ENCODE peak calls at places on chromosomes 6 and 20, in ten cellular contexts. One of them, this sample, is unnamed.

GRCh38 chr6:160254467-160255312 is 3.9 kb downstream of the SLC22A2 start:
- DNase-seq in IMR-90: no peak
- DNase-seq in GM12865: no peak
- DNase-seq in lower lobe of right lung: no peak
- DNase-seq in astrocyte of the cerebellum: no peak
- DNase-seq in neural progenitor cell: no peak
- DNase-seq in heart right ventricle: no peak
- DNase-seq in A549: peak; percentile 77
- DNase-seq in lower leg skin: no peak
- DNase-seq in fibroblast of pulmonary artery: no peak
- DNase-seq in this sample: no peak

GRCh38 chr6:53790886-53791285 is 3.9 kb upstream of the LRRC1 start:
- DNase-seq in astrocyte of the cerebellum: no peak
- DNase-seq in neural progenitor cell: no peak
- DNase-seq in lower lobe of right lung: no peak
- DNase-seq in heart right ventricle: no peak
- DNase-seq in GM12865: no peak
- DNase-seq in A549: no peak
- DNase-seq in lower leg skin: no peak
- DNase-seq in fibroblast of pulmonary artery: no peak
- DNase-seq in IMR-90: peak; percentile 41
- DNase-seq in this sample: no peak

GRCh38 chr20:23114018-23114417 is 27.9 kb upstream of the CD93 start:
- DNase-seq in fibroblast of pulmonary artery: peak; percentile 50
- DNase-seq in A549: no peak
- DNase-seq in astrocyte of the cerebellum: no peak
- DNase-seq in GM12865: no peak
- DNase-seq in IMR-90: no peak
- DNase-seq in lower lobe of right lung: peak; percentile 70
- DNase-seq in neural progenitor cell: no peak
- DNase-seq in heart right ventricle: peak; percentile 48
- DNase-seq in lower leg skin: no peak
- DNase-seq in this sample: no peak

GRCh38 chr6:16524380-16524707 is 236.9 kb downstream of the ATXN1 start:
- DNase-seq in lower leg skin: no peak
- DNase-seq in fibroblast of pulmonary artery: peak; percentile 64
- DNase-seq in IMR-90: peak; percentile 80
- DNase-seq in neural progenitor cell: no peak
- DNase-seq in lower lobe of right lung: no peak
- DNase-seq in heart right ventricle: no peak
- DNase-seq in A549: no peak
- DNase-seq in GM12865: no peak
- DNase-seq in astrocyte of the cerebellum: peak; percentile 65
- DNase-seq in this sample: no peak

GRCh38 chr6:136547336-136547735 is 2.9 kb downstream of the MAP7 start:
- DNase-seq in astrocyte of the cerebellum: peak; percentile 34
- DNase-seq in lower leg skin: no peak
- DNase-seq in IMR-90: peak; percentile 63
- DNase-seq in heart right ventricle: no peak
- DNase-seq in neural progenitor cell: peak; percentile 43
- DNase-seq in fibroblast of pulmonary artery: peak; percentile 47
- DNase-seq in A549: peak; percentile 34
- DNase-seq in lower lobe of right lung: no peak
- DNase-seq in GM12865: peak; percentile 25
- DNase-seq in this sample: no peak

GRCh38 chr6:29926081-29926794 is 16.1 kb upstream of the HLA-A start:
- DNase-seq in lower leg skin: peak; percentile 83
- DNase-seq in astrocyte of the cerebellum: no peak
- DNase-seq in heart right ventricle: no peak
- DNase-seq in fibroblast of pulmonary artery: no peak
- DNase-seq in IMR-90: peak; percentile 32
- DNase-seq in lower lobe of right lung: no peak
- DNase-seq in A549: no peak
- DNase-seq in neural progenitor cell: no peak
- DNase-seq in GM12865: peak; percentile 25
- DNase-seq in this sample: no peak

GRCh38 chr6:43740321-43740960 is 29.6 kb upstream of the VEGFA start:
- DNase-seq in GM12865: no peak
- DNase-seq in fibroblast of pulmonary artery: no peak
- DNase-seq in IMR-90: no peak
- DNase-seq in astrocyte of the cerebellum: no peak
- DNase-seq in lower lobe of right lung: no peak
- DNase-seq in A549: no peak
- DNase-seq in lower leg skin: peak; percentile 78
- DNase-seq in heart right ventricle: no peak
- DNase-seq in neural progenitor cell: peak; percentile 77
- DNase-seq in this sample: no peak

GRCh38 chr20:59120491-59120890 is 43.1 kb upstream of the ZNF831 start:
- DNase-seq in IMR-90: no peak
- DNase-seq in fibroblast of pulmonary artery: no peak
- DNase-seq in A549: no peak
- DNase-seq in astrocyte of the cerebellum: no peak
- DNase-seq in lower lobe of right lung: no peak
- DNase-seq in lower leg skin: no peak
- DNase-seq in heart right ventricle: no peak
- DNase-seq in GM12865: peak; percentile 44
- DNase-seq in neural progenitor cell: no peak
- DNase-seq in this sample: no peak

GRCh38 chr6:44198684-44199083 is 18.0 kb upstream of the MYMX start:
- DNase-seq in fibroblast of pulmonary artery: no peak
- DNase-seq in IMR-90: no peak
- DNase-seq in astrocyte of the cerebellum: no peak
- DNase-seq in GM12865: no peak
- DNase-seq in heart right ventricle: no peak
- DNase-seq in lower leg skin: no peak
- DNase-seq in neural progenitor cell: no peak
- DNase-seq in lower lobe of right lung: no peak
- DNase-seq in A549: no peak
- DNase-seq in this sample: no peak

GRCh38 chr6:42010185-42010872 is 40.0 kb upstream of the TAF8 start:
- DNase-seq in neural progenitor cell: peak; percentile 39
- DNase-seq in heart right ventricle: no peak
- DNase-seq in astrocyte of the cerebellum: no peak
- DNase-seq in IMR-90: no peak
- DNase-seq in lower leg skin: peak; percentile 67
- DNase-seq in lower lobe of right lung: no peak
- DNase-seq in fibroblast of pulmonary artery: peak; percentile 33
- DNase-seq in GM12865: peak; percentile 21
- DNase-seq in A549: no peak
- DNase-seq in this sample: no peak

GRCh38 chr20:63357921-63358905 is 2.9 kb downstream of the CHRNA4 start:
- DNase-seq in GM12865: no peak
- DNase-seq in IMR-90: no peak
- DNase-seq in A549: no peak
- DNase-seq in lower leg skin: no peak
- DNase-seq in neural progenitor cell: no peak
- DNase-seq in heart right ventricle: peak; percentile 82
- DNase-seq in lower lobe of right lung: no peak
- DNase-seq in astrocyte of the cerebellum: no peak
- DNase-seq in fibroblast of pulmonary artery: no peak
- DNase-seq in this sample: no peak

GRCh38 chr20:63361507-63362425 is 617 bp upstream of the CHRNA4 start:
- DNase-seq in astrocyte of the cerebellum: no peak
- DNase-seq in lower lobe of right lung: no peak
- DNase-seq in lower leg skin: no peak
- DNase-seq in fibroblast of pulmonary artery: no peak
- DNase-seq in IMR-90: no peak
- DNase-seq in GM12865: no peak
- DNase-seq in heart right ventricle: peak; percentile 9
- DNase-seq in neural progenitor cell: peak; percentile 60
- DNase-seq in A549: no peak
- DNase-seq in this sample: no peak

GRCh38 chr20:63360850-63361497 is at the start of gene CHRNA4:
- DNase-seq in IMR-90: no peak
- DNase-seq in GM12865: no peak
- DNase-seq in neural progenitor cell: peak; percentile 63
- DNase-seq in fibroblast of pulmonary artery: no peak
- DNase-seq in lower leg skin: no peak
- DNase-seq in astrocyte of the cerebellum: no peak
- DNase-seq in heart right ventricle: peak; percentile 4
- DNase-seq in A549: no peak
- DNase-seq in lower lobe of right lung: no peak
- DNase-seq in this sample: no peak

GRCh38 chr20:63359164-63359934 is 1.8 kb downstream of the CHRNA4 start:
- DNase-seq in GM12865: no peak
- DNase-seq in fibroblast of pulmonary artery: no peak
- DNase-seq in astrocyte of the cerebellum: no peak
- DNase-seq in lower leg skin: no peak
- DNase-seq in heart right ventricle: no peak
- DNase-seq in IMR-90: no peak
- DNase-seq in A549: no peak
- DNase-seq in lower lobe of right lung: no peak
- DNase-seq in neural progenitor cell: no peak
- DNase-seq in this sample: no peak

GRCh38 chr20:63359937-63360849 is 956 bp downstream of the CHRNA4 start:
- DNase-seq in heart right ventricle: peak; percentile 10
- DNase-seq in IMR-90: no peak
- DNase-seq in neural progenitor cell: peak; percentile 38
- DNase-seq in fibroblast of pulmonary artery: no peak
- DNase-seq in A549: no peak
- DNase-seq in lower leg skin: no peak
- DNase-seq in lower lobe of right lung: no peak
- DNase-seq in astrocyte of the cerebellum: no peak
- DNase-seq in GM12865: no peak
- DNase-seq in this sample: no peak
- H3K4me3 ChIP-seq in heart right ventricle: no peak overlapping the region
- H3K4me3 ChIP-seq in IMR-90: no peak overlapping the region
- H3K4me3 ChIP-seq in neural progenitor cell: peak overlapping the region; percentile 50
- H3K4me3 ChIP-seq in fibroblast of pulmonary artery: no peak overlapping the region
- H3K4me3 ChIP-seq in A549: peak overlapping the region; percentile 36
- H3K4me3 ChIP-seq in lower leg skin: no peak overlapping the region
- H3K4me3 ChIP-seq in lower lobe of right lung: peak overlapping the region; percentile 14
- H3K4me3 ChIP-seq in astrocyte of the cerebellum: no peak overlapping the region
- H3K4me3 ChIP-seq in GM12865: no peak overlapping the region
- H3K4me3 ChIP-seq in this sample: no peak overlapping the region

DNA sequence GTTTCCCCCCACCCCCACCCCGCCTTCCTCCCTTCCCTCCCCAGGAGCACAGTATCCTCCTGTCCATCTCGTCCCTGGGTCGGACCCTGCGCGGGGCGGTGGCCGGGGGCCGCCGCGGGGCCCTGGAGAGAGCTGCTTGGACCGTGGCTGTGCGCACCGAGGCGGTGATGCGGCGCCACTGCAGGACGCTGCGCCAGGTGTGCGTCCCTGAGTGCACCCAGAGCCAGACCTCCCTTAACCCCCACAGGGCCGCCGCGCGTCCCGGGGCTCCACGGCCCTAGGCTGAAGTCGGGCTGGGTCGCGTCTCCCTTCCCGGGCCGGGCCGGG is 2.2 kb downstream of the C20orf204 start:
- DNase-seq in A549: no peak
- DNase-seq in lower leg skin: no peak
- DNase-seq in astrocyte of the cerebellum: no peak
- DNase-seq in fibroblast of pulmonary artery: no peak
- DNase-seq in heart right ventricle: no peak
- DNase-seq in IMR-90: no peak
- DNase-seq in GM12865: peak; percentile 77
- DNase-seq in lower lobe of right lung: no peak
- DNase-seq in neural progenitor cell: no peak
- DNase-seq in this sample: no peak
- TF ChIP-seq CTCF in A549: no peak
- TF ChIP-seq CTCF in lower leg skin: no peak
- TF ChIP-seq CTCF in astrocyte of the cerebellum: no peak
- TF ChIP-seq CTCF in fibroblast of pulmonary artery: no peak
- TF ChIP-seq CTCF in heart right ventricle: no peak
- TF ChIP-seq CTCF in IMR-90: no peak
- TF ChIP-seq CTCF in GM12865: no peak
- TF ChIP-seq CTCF in lower lobe of right lung: no peak
- TF ChIP-seq CTCF in neural progenitor cell: no peak
- TF ChIP-seq CTCF in this sample: no peak

GRCh38 chr20:51026317-51026716 is 3.4 kb upstream of the KCNG1 start:
- DNase-seq in heart right ventricle: no peak
- DNase-seq in lower lobe of right lung: no peak
- DNase-seq in A549: no peak
- DNase-seq in neural progenitor cell: no peak
- DNase-seq in fibroblast of pulmonary artery: no peak
- DNase-seq in lower leg skin: no peak
- DNase-seq in GM12865: no peak
- DNase-seq in IMR-90: no peak
- DNase-seq in astrocyte of the cerebellum: no peak
- DNase-seq in this sample: no peak

GRCh38 chr20:51029556-51029955 is 6.6 kb upstream of the KCNG1 start:
- DNase-seq in GM12865: no peak
- DNase-seq in lower leg skin: no peak
- DNase-seq in fibroblast of pulmonary artery: no peak
- DNase-seq in heart right ventricle: no peak
- DNase-seq in astrocyte of the cerebellum: no peak
- DNase-seq in lower lobe of right lung: no peak
- DNase-seq in A549: no peak
- DNase-seq in IMR-90: no peak
- DNase-seq in neural progenitor cell: no peak
- DNase-seq in this sample: no peak

GRCh38 chr20:51028616-51029263 is 5.8 kb upstream of the KCNG1 start:
- DNase-seq in GM12865: no peak
- DNase-seq in fibroblast of pulmonary artery: no peak
- DNase-seq in astrocyte of the cerebellum: no peak
- DNase-seq in lower lobe of right lung: no peak
- DNase-seq in neural progenitor cell: no peak
- DNase-seq in heart right ventricle: no peak
- DNase-seq in A549: no peak
- DNase-seq in lower leg skin: no peak
- DNase-seq in IMR-90: no peak
- DNase-seq in this sample: no peak

GRCh38 chr20:51024761-51025160 is 1.9 kb upstream of the KCNG1 start:
- DNase-seq in IMR-90: no peak
- DNase-seq in lower leg skin: no peak
- DNase-seq in heart right ventricle: no peak
- DNase-seq in fibroblast of pulmonary artery: no peak
- DNase-seq in astrocyte of the cerebellum: no peak
- DNase-seq in A549: no peak
- DNase-seq in neural progenitor cell: no peak
- DNase-seq in lower lobe of right lung: no peak
- DNase-seq in GM12865: no peak
- DNase-seq in this sample: no peak

GRCh38 chr20:51027396-51027795 is 4.5 kb upstream of the KCNG1 start:
- DNase-seq in A549: no peak
- DNase-seq in neural progenitor cell: no peak
- DNase-seq in GM12865: no peak
- DNase-seq in fibroblast of pulmonary artery: no peak
- DNase-seq in lower lobe of right lung: no peak
- DNase-seq in lower leg skin: no peak
- DNase-seq in heart right ventricle: no peak
- DNase-seq in IMR-90: no peak
- DNase-seq in astrocyte of the cerebellum: no peak
- DNase-seq in this sample: no peak
- H3K4me3 ChIP-seq in A549: no peak overlapping the region
- H3K4me3 ChIP-seq in neural progenitor cell: no peak overlapping the region
- H3K4me3 ChIP-seq in GM12865: no peak overlapping the region
- H3K4me3 ChIP-seq in fibroblast of pulmonary artery: no peak overlapping the region
- H3K4me3 ChIP-seq in lower lobe of right lung: no peak overlapping the region
- H3K4me3 ChIP-seq in lower leg skin: no peak overlapping the region
- H3K4me3 ChIP-seq in heart right ventricle: no peak overlapping the region
- H3K4me3 ChIP-seq in IMR-90: no peak overlapping the region
- H3K4me3 ChIP-seq in astrocyte of the cerebellum: no peak overlapping the region
- H3K4me3 ChIP-seq in this sample: no peak overlapping the region

DNA sequence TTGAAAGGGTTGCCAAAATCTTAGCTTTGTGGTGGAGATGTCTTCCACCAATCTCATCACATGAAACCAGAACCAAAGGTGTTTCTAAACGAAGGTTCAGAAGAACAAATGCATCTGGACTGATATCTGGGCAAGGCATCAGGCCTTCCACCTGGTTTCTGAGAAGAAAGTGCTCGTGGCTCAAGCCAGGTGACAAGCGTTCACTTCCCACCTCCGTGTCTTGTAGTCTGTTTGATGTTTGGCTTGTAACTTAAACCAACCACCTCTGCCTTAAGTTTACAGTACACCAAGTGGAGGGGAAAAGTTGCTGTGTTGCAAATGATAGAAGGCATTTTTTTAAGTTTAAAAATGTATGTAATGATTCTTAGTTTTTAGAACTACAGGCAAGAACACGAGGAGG is 66.9 kb upstream of the MAP3K7 start:
- DNase-seq in astrocyte of the cerebellum: no peak
- DNase-seq in lower lobe of right lung: no peak
- DNase-seq in heart right ventricle: no peak
- DNase-seq in A549: no peak
- DNase-seq in neural progenitor cell: no peak
- DNase-seq in fibroblast of pulmonary artery: no peak
- DNase-seq in lower leg skin: no peak
- DNase-seq in IMR-90: no peak
- DNase-seq in GM12865: no peak
- DNase-seq in this sample: no peak
- TF ChIP-seq CTCF in astrocyte of the cerebellum: no peak
- TF ChIP-seq CTCF in lower lobe of right lung: no peak
- TF ChIP-seq CTCF in heart right ventricle: no peak
- TF ChIP-seq CTCF in A549: no peak
- TF ChIP-seq CTCF in neural progenitor cell: no peak
- TF ChIP-seq CTCF in fibroblast of pulmonary artery: no peak
- TF ChIP-seq CTCF in lower leg skin: no peak
- TF ChIP-seq CTCF in IMR-90: no peak
- TF ChIP-seq CTCF in GM12865: no peak
- TF ChIP-seq CTCF in this sample: no peak